ENCODE peak calls at places on chromosomes 7 and 10, in four cellular contexts. One of them, this sample, is unnamed.

GRCh38 chr10:75425291-75426079 is 5.9 kb upstream of the LRMDA start:
- DNase-seq in sciatic nerve: no peak
- DNase-seq in central memory CD4-positive, alpha-beta T cell: no peak
- DNase-seq in effector memory CD8-positive, alpha-beta T cell: no peak
- DNase-seq in this sample: peak

GRCh38 chr10:75043256-75044121 is 68.0 kb upstream of the SAMD8 start:
- DNase-seq in sciatic nerve: no peak
- DNase-seq in central memory CD4-positive, alpha-beta T cell: peak
- DNase-seq in effector memory CD8-positive, alpha-beta T cell: peak
- DNase-seq in this sample: peak

GRCh38 chr7:65397730-65398142 is 24.1 kb downstream of the ZNF92 start:
- DNase-seq in sciatic nerve: no peak
- DNase-seq in central memory CD4-positive, alpha-beta T cell: no peak
- DNase-seq in effector memory CD8-positive, alpha-beta T cell: no peak
- DNase-seq in this sample: no peak

GRCh38 chr7:375491-375821 is 85.5 kb downstream of the FOXL3 start:
- DNase-seq in sciatic nerve: no peak
- DNase-seq in central memory CD4-positive, alpha-beta T cell: no peak
- DNase-seq in effector memory CD8-positive, alpha-beta T cell: no peak
- DNase-seq in this sample: peak

GRCh38 chr10:113691381-113691780 is 11.7 kb downstream of the CASP7 start:
- DNase-seq in sciatic nerve: no peak
- DNase-seq in central memory CD4-positive, alpha-beta T cell: no peak
- DNase-seq in effector memory CD8-positive, alpha-beta T cell: no peak
- DNase-seq in this sample: no peak

GRCh38 chr7:76509931-76510877 is at the start of gene UPK3B:
- DNase-seq in sciatic nerve: no peak
- DNase-seq in central memory CD4-positive, alpha-beta T cell: no peak
- DNase-seq in effector memory CD8-positive, alpha-beta T cell: no peak
- DNase-seq in this sample: peak

GRCh38 chr7:43391518-43391917 is 191.4 kb upstream of the STK17A start:
- DNase-seq in sciatic nerve: no peak
- DNase-seq in central memory CD4-positive, alpha-beta T cell: no peak
- DNase-seq in effector memory CD8-positive, alpha-beta T cell: no peak
- DNase-seq in this sample: no peak

GRCh38 chr10:110226926-110227641 is 19.7 kb downstream of the MXI1 start:
- DNase-seq in sciatic nerve: peak
- DNase-seq in central memory CD4-positive, alpha-beta T cell: peak
- DNase-seq in effector memory CD8-positive, alpha-beta T cell: peak
- DNase-seq in this sample: peak

GRCh38 chr7:6092953-6093354 is 61.8 kb downstream of the ANKRD61 start:
- DNase-seq in sciatic nerve: no peak
- DNase-seq in central memory CD4-positive, alpha-beta T cell: no peak
- DNase-seq in effector memory CD8-positive, alpha-beta T cell: no peak
- DNase-seq in this sample: no peak

GRCh38 chr10:129706081-129706480 is 239.0 kb downstream of the MGMT start:
- DNase-seq in sciatic nerve: no peak
- DNase-seq in central memory CD4-positive, alpha-beta T cell: no peak
- DNase-seq in effector memory CD8-positive, alpha-beta T cell: no peak
- DNase-seq in this sample: no peak

GRCh38 chr10:32331606-32332005 is 15.4 kb downstream of the EPC1 start:
- DNase-seq in sciatic nerve: no peak
- DNase-seq in central memory CD4-positive, alpha-beta T cell: no peak
- DNase-seq in effector memory CD8-positive, alpha-beta T cell: no peak
- DNase-seq in this sample: no peak

GRCh38 chr10:109696981-109697775 is 226.1 kb downstream of the XPNPEP1 start:
- DNase-seq in sciatic nerve: no peak
- DNase-seq in central memory CD4-positive, alpha-beta T cell: no peak
- DNase-seq in effector memory CD8-positive, alpha-beta T cell: no peak
- DNase-seq in this sample: no peak

GRCh38 chr10:89283988-89284475 is 17.8 kb upstream of the IFIT2 start:
- DNase-seq in sciatic nerve: peak
- DNase-seq in central memory CD4-positive, alpha-beta T cell: no peak
- DNase-seq in effector memory CD8-positive, alpha-beta T cell: no peak
- DNase-seq in this sample: peak

GRCh38 chr10:48456361-48456804 is 148.5 kb downstream of the ARHGAP22 start:
- DNase-seq in sciatic nerve: peak
- DNase-seq in central memory CD4-positive, alpha-beta T cell: no peak
- DNase-seq in effector memory CD8-positive, alpha-beta T cell: no peak
- DNase-seq in this sample: peak

GRCh38 chr7:46385662-46386309 is 464.7 kb upstream of the IGFBP3 start:
- DNase-seq in sciatic nerve: no peak
- DNase-seq in central memory CD4-positive, alpha-beta T cell: no peak
- DNase-seq in effector memory CD8-positive, alpha-beta T cell: no peak
- DNase-seq in this sample: no peak

GRCh38 chr10:89165923-89166322 is 41.2 kb downstream of the CH25H start:
- DNase-seq in sciatic nerve: no peak
- DNase-seq in central memory CD4-positive, alpha-beta T cell: no peak
- DNase-seq in effector memory CD8-positive, alpha-beta T cell: no peak
- DNase-seq in this sample: no peak

GRCh38 chr10:100038561-100039071 is 28.9 kb upstream of the DNMBP start:
- DNase-seq in sciatic nerve: no peak
- DNase-seq in central memory CD4-positive, alpha-beta T cell: no peak
- DNase-seq in effector memory CD8-positive, alpha-beta T cell: no peak
- DNase-seq in this sample: no peak

GRCh38 chr10:44383749-44384600 is 922 bp downstream of the CXCL12 start:
- DNase-seq in sciatic nerve: peak
- DNase-seq in central memory CD4-positive, alpha-beta T cell: no peak
- DNase-seq in effector memory CD8-positive, alpha-beta T cell: no peak
- DNase-seq in this sample: peak

GRCh38 chr10:45160266-45160665 is 155.1 kb downstream of the OR13A1 start:
- DNase-seq in sciatic nerve: no peak
- DNase-seq in central memory CD4-positive, alpha-beta T cell: no peak
- DNase-seq in effector memory CD8-positive, alpha-beta T cell: no peak
- DNase-seq in this sample: no peak

GRCh38 chr10:29533696-29534285 is 101.0 kb downstream of the SVIL start:
- DNase-seq in sciatic nerve: no peak
- DNase-seq in central memory CD4-positive, alpha-beta T cell: no peak
- DNase-seq in effector memory CD8-positive, alpha-beta T cell: no peak
- DNase-seq in this sample: no peak

GRCh38 chr10:123454987-123455386 is 211.2 kb upstream of the GPR26 start:
- DNase-seq in sciatic nerve: no peak
- DNase-seq in central memory CD4-positive, alpha-beta T cell: no peak
- DNase-seq in effector memory CD8-positive, alpha-beta T cell: no peak
- DNase-seq in this sample: no peak

GRCh38 chr10:52442576-52442975 is 128.5 kb downstream of the DKK1 start:
- DNase-seq in sciatic nerve: no peak
- DNase-seq in central memory CD4-positive, alpha-beta T cell: no peak
- DNase-seq in effector memory CD8-positive, alpha-beta T cell: no peak
- DNase-seq in this sample: no peak

GRCh38 chr10:16770646-16771045 is 46.6 kb downstream of the RSU1 start:
- DNase-seq in sciatic nerve: no peak
- DNase-seq in central memory CD4-positive, alpha-beta T cell: no peak
- DNase-seq in effector memory CD8-positive, alpha-beta T cell: no peak
- DNase-seq in this sample: no peak

GRCh38 chr10:78318305-78318704 is 284.6 kb downstream of the RPS24 start:
- DNase-seq in sciatic nerve: peak
- DNase-seq in central memory CD4-positive, alpha-beta T cell: no peak
- DNase-seq in effector memory CD8-positive, alpha-beta T cell: no peak
- DNase-seq in this sample: peak

GRCh38 chr10:75358121-75358520 is 43.4 kb downstream of the ZNF503 start:
- DNase-seq in sciatic nerve: no peak
- DNase-seq in central memory CD4-positive, alpha-beta T cell: no peak
- DNase-seq in effector memory CD8-positive, alpha-beta T cell: no peak
- DNase-seq in this sample: no peak

GRCh38 chr7:107080099-107080505 is 35.6 kb downstream of the PRKAR2B start:
- DNase-seq in sciatic nerve: no peak
- DNase-seq in central memory CD4-positive, alpha-beta T cell: no peak
- DNase-seq in effector memory CD8-positive, alpha-beta T cell: no peak
- DNase-seq in this sample: no peak

GRCh38 chr7:22137026-22137425 is 191.3 kb upstream of the CDCA7L start:
- DNase-seq in sciatic nerve: no peak
- DNase-seq in central memory CD4-positive, alpha-beta T cell: no peak
- DNase-seq in effector memory CD8-positive, alpha-beta T cell: no peak
- DNase-seq in this sample: no peak

GRCh38 chr10:34815174-34816066 is at the start of gene PARD3:
- DNase-seq in sciatic nerve: peak
- DNase-seq in central memory CD4-positive, alpha-beta T cell: no peak
- DNase-seq in effector memory CD8-positive, alpha-beta T cell: no peak
- DNase-seq in this sample: peak

GRCh38 chr10:110269641-110270318 is 34.9 kb downstream of the SMNDC1 start:
- DNase-seq in sciatic nerve: no peak
- DNase-seq in central memory CD4-positive, alpha-beta T cell: peak
- DNase-seq in effector memory CD8-positive, alpha-beta T cell: no peak
- DNase-seq in this sample: no peak

GRCh38 chr7:122413339-122413738 is 108.8 kb upstream of the FEZF1 start:
- DNase-seq in sciatic nerve: no peak
- DNase-seq in central memory CD4-positive, alpha-beta T cell: no peak
- DNase-seq in effector memory CD8-positive, alpha-beta T cell: no peak
- DNase-seq in this sample: no peak

GRCh38 chr10:77774940-77775391 is 137.4 kb upstream of the KCNMA1 start:
- DNase-seq in sciatic nerve: no peak
- DNase-seq in central memory CD4-positive, alpha-beta T cell: no peak
- DNase-seq in effector memory CD8-positive, alpha-beta T cell: no peak
- DNase-seq in this sample: no peak

GRCh38 chr10:76111986-76112825 is 680.8 kb downstream of the LRMDA start:
- DNase-seq in sciatic nerve: no peak
- DNase-seq in central memory CD4-positive, alpha-beta T cell: no peak
- DNase-seq in effector memory CD8-positive, alpha-beta T cell: no peak
- DNase-seq in this sample: no peak

GRCh38 chr10:96673318-96674099 is 46.8 kb downstream of the PIK3AP1 start:
- DNase-seq in sciatic nerve: no peak
- DNase-seq in central memory CD4-positive, alpha-beta T cell: no peak
- DNase-seq in effector memory CD8-positive, alpha-beta T cell: peak
- DNase-seq in this sample: no peak

GRCh38 chr10:17217661-17218306 is 10.3 kb upstream of the VIM start:
- DNase-seq in sciatic nerve: no peak
- DNase-seq in central memory CD4-positive, alpha-beta T cell: no peak
- DNase-seq in effector memory CD8-positive, alpha-beta T cell: no peak
- DNase-seq in this sample: no peak

GRCh38 chr10:101972761-101973160 is 83.2 kb downstream of the ARMH3 start:
- DNase-seq in sciatic nerve: no peak
- DNase-seq in central memory CD4-positive, alpha-beta T cell: no peak
- DNase-seq in effector memory CD8-positive, alpha-beta T cell: no peak
- DNase-seq in this sample: no peak

GRCh38 chr7:13749026-13749425 is 240.4 kb downstream of the ETV1 start:
- DNase-seq in sciatic nerve: no peak
- DNase-seq in central memory CD4-positive, alpha-beta T cell: no peak
- DNase-seq in effector memory CD8-positive, alpha-beta T cell: no peak
- DNase-seq in this sample: no peak

GRCh38 chr7:6640246-6640721 is 3.2 kb downstream of the ZNF316 start:
- DNase-seq in sciatic nerve: no peak
- DNase-seq in central memory CD4-positive, alpha-beta T cell: no peak
- DNase-seq in effector memory CD8-positive, alpha-beta T cell: no peak
- DNase-seq in this sample: no peak

GRCh38 chr10:87659571-87660483 is at the start of gene PAPSS2:
- DNase-seq in sciatic nerve: peak
- DNase-seq in central memory CD4-positive, alpha-beta T cell: no peak
- DNase-seq in effector memory CD8-positive, alpha-beta T cell: no peak
- DNase-seq in this sample: peak

GRCh38 chr7:127831312-127832212 is 179.6 kb downstream of the SND1 start:
- DNase-seq in sciatic nerve: no peak
- DNase-seq in central memory CD4-positive, alpha-beta T cell: no peak
- DNase-seq in effector memory CD8-positive, alpha-beta T cell: no peak
- DNase-seq in this sample: no peak